ENCODE peak calls at places on chromosomes 11 and 22, in seven cellular contexts. One of them, this sample, is unnamed.
A peak's percentile ranks its signal among the peaks of the same experiment; 100 is the strongest.

GRCh38 chr11:123718075-123718868 is 23.2 kb downstream of the ZNF202 start:
- DNase-seq in iris pigment epithelial cell: no peak
- DNase-seq in activated T-helper 1 cell treated with anti-CD3 and anti-CD28 coated beads, Interleukin-12 subunit alpha, Interleukin-12 subunit beta, Interleukin-2, Interleukin-4 antibody, amounts not matched to agents 30 ng/mL and 10 ng/mL and 1 ng/mL, durations not matched to agents 14 hours and 24 hours and 36 hours: no peak
- DNase-seq in stimulated activated CD4-positive, alpha-beta T cell treated with anti-CD3 and anti-CD28 coated beads, Interleukin-1b, Interleukin-23, amount 100 ng/mL, for 24 hours: no peak
- DNase-seq in kidney tubule cell: no peak
- DNase-seq in activated T-cell treated with anti-CD3 and anti-CD28 coated beads, Interleukin-2, amount 50 U/mL, for 24 hours: no peak
- DNase-seq in adipocyte: no peak
- DNase-seq in this sample: no peak

GRCh38 chr11:72003776-72004171 is 5.1 kb downstream of the IL18BP start:
- DNase-seq in kidney tubule cell: no peak
- DNase-seq in activated T-cell treated with anti-CD3 and anti-CD28 coated beads, Interleukin-2, amount 50 U/mL, for 24 hours: no peak
- DNase-seq in iris pigment epithelial cell: no peak
- DNase-seq in activated T-helper 1 cell treated with anti-CD3 and anti-CD28 coated beads, Interleukin-12 subunit alpha, Interleukin-12 subunit beta, Interleukin-2, Interleukin-4 antibody, amounts not matched to agents 30 ng/mL and 10 ng/mL and 1 ng/mL, durations not matched to agents 14 hours and 24 hours and 36 hours: no peak
- DNase-seq in stimulated activated CD4-positive, alpha-beta T cell treated with anti-CD3 and anti-CD28 coated beads, Interleukin-1b, Interleukin-23, amount 100 ng/mL, for 24 hours: no peak
- DNase-seq in adipocyte: no peak
- DNase-seq in this sample: no peak

GRCh38 chr11:68469122-68469521 is 8.6 kb downstream of the PPP6R3 start:
- DNase-seq in kidney tubule cell: no peak
- DNase-seq in adipocyte: peak; percentile 13
- DNase-seq in activated T-helper 1 cell treated with anti-CD3 and anti-CD28 coated beads, Interleukin-12 subunit alpha, Interleukin-12 subunit beta, Interleukin-2, Interleukin-4 antibody, amounts not matched to agents 30 ng/mL and 10 ng/mL and 1 ng/mL, durations not matched to agents 14 hours and 24 hours and 36 hours: no peak
- DNase-seq in iris pigment epithelial cell: peak; percentile 53
- DNase-seq in stimulated activated CD4-positive, alpha-beta T cell treated with anti-CD3 and anti-CD28 coated beads, Interleukin-1b, Interleukin-23, amount 100 ng/mL, for 24 hours: no peak
- DNase-seq in activated T-cell treated with anti-CD3 and anti-CD28 coated beads, Interleukin-2, amount 50 U/mL, for 24 hours: no peak
- DNase-seq in this sample: no peak

GRCh38 chr22:37126882-37127281 is 17.4 kb upstream of the TMPRSS6 start:
- DNase-seq in activated T-cell treated with anti-CD3 and anti-CD28 coated beads, Interleukin-2, amount 50 U/mL, for 24 hours: no peak
- DNase-seq in kidney tubule cell: no peak
- DNase-seq in stimulated activated CD4-positive, alpha-beta T cell treated with anti-CD3 and anti-CD28 coated beads, Interleukin-1b, Interleukin-23, amount 100 ng/mL, for 24 hours: no peak
- DNase-seq in activated T-helper 1 cell treated with anti-CD3 and anti-CD28 coated beads, Interleukin-12 subunit alpha, Interleukin-12 subunit beta, Interleukin-2, Interleukin-4 antibody, amounts not matched to agents 30 ng/mL and 10 ng/mL and 1 ng/mL, durations not matched to agents 14 hours and 24 hours and 36 hours: no peak
- DNase-seq in iris pigment epithelial cell: no peak
- DNase-seq in adipocyte: no peak
- DNase-seq in this sample: no peak

GRCh38 chr11:104795511-104796213 is 102.6 kb downstream of the CASP12 start:
- DNase-seq in iris pigment epithelial cell: no peak
- DNase-seq in activated T-cell treated with anti-CD3 and anti-CD28 coated beads, Interleukin-2, amount 50 U/mL, for 24 hours: no peak
- DNase-seq in kidney tubule cell: no peak
- DNase-seq in activated T-helper 1 cell treated with anti-CD3 and anti-CD28 coated beads, Interleukin-12 subunit alpha, Interleukin-12 subunit beta, Interleukin-2, Interleukin-4 antibody, amounts not matched to agents 30 ng/mL and 10 ng/mL and 1 ng/mL, durations not matched to agents 14 hours and 24 hours and 36 hours: no peak
- DNase-seq in stimulated activated CD4-positive, alpha-beta T cell treated with anti-CD3 and anti-CD28 coated beads, Interleukin-1b, Interleukin-23, amount 100 ng/mL, for 24 hours: no peak
- DNase-seq in adipocyte: no peak
- DNase-seq in this sample: no peak

GRCh38 chr11:93585758-93586157 is 42.6 kb upstream of the SMCO4 start:
- DNase-seq in iris pigment epithelial cell: peak; percentile 95
- DNase-seq in adipocyte: peak; percentile 49
- DNase-seq in kidney tubule cell: peak; percentile 76
- DNase-seq in activated T-cell treated with anti-CD3 and anti-CD28 coated beads, Interleukin-2, amount 50 U/mL, for 24 hours: no peak
- DNase-seq in stimulated activated CD4-positive, alpha-beta T cell treated with anti-CD3 and anti-CD28 coated beads, Interleukin-1b, Interleukin-23, amount 100 ng/mL, for 24 hours: no peak
- DNase-seq in activated T-helper 1 cell treated with anti-CD3 and anti-CD28 coated beads, Interleukin-12 subunit alpha, Interleukin-12 subunit beta, Interleukin-2, Interleukin-4 antibody, amounts not matched to agents 30 ng/mL and 10 ng/mL and 1 ng/mL, durations not matched to agents 14 hours and 24 hours and 36 hours: no peak
- DNase-seq in this sample: peak; percentile 38

GRCh38 chr11:126109941-126110731 is 47.5 kb upstream of the CDON start:
- DNase-seq in adipocyte: peak; percentile 49
- DNase-seq in stimulated activated CD4-positive, alpha-beta T cell treated with anti-CD3 and anti-CD28 coated beads, Interleukin-1b, Interleukin-23, amount 100 ng/mL, for 24 hours: no peak
- DNase-seq in iris pigment epithelial cell: peak; percentile 24
- DNase-seq in kidney tubule cell: peak; percentile 69
- DNase-seq in activated T-helper 1 cell treated with anti-CD3 and anti-CD28 coated beads, Interleukin-12 subunit alpha, Interleukin-12 subunit beta, Interleukin-2, Interleukin-4 antibody, amounts not matched to agents 30 ng/mL and 10 ng/mL and 1 ng/mL, durations not matched to agents 14 hours and 24 hours and 36 hours: no peak
- DNase-seq in activated T-cell treated with anti-CD3 and anti-CD28 coated beads, Interleukin-2, amount 50 U/mL, for 24 hours: no peak
- DNase-seq in this sample: no peak

GRCh38 chr11:23554002-23554401 is 693.7 kb upstream of the CCDC179 start:
- DNase-seq in kidney tubule cell: peak; percentile 5
- DNase-seq in adipocyte: no peak
- DNase-seq in stimulated activated CD4-positive, alpha-beta T cell treated with anti-CD3 and anti-CD28 coated beads, Interleukin-1b, Interleukin-23, amount 100 ng/mL, for 24 hours: no peak
- DNase-seq in activated T-helper 1 cell treated with anti-CD3 and anti-CD28 coated beads, Interleukin-12 subunit alpha, Interleukin-12 subunit beta, Interleukin-2, Interleukin-4 antibody, amounts not matched to agents 30 ng/mL and 10 ng/mL and 1 ng/mL, durations not matched to agents 14 hours and 24 hours and 36 hours: no peak
- DNase-seq in activated T-cell treated with anti-CD3 and anti-CD28 coated beads, Interleukin-2, amount 50 U/mL, for 24 hours: no peak
- DNase-seq in iris pigment epithelial cell: no peak
- DNase-seq in this sample: no peak

GRCh38 chr11:101127699-101128570 is 1.7 kb downstream of the PGR start:
- DNase-seq in activated T-cell treated with anti-CD3 and anti-CD28 coated beads, Interleukin-2, amount 50 U/mL, for 24 hours: peak; percentile 20
- DNase-seq in kidney tubule cell: no peak
- DNase-seq in adipocyte: peak; percentile 9
- DNase-seq in activated T-helper 1 cell treated with anti-CD3 and anti-CD28 coated beads, Interleukin-12 subunit alpha, Interleukin-12 subunit beta, Interleukin-2, Interleukin-4 antibody, amounts not matched to agents 30 ng/mL and 10 ng/mL and 1 ng/mL, durations not matched to agents 14 hours and 24 hours and 36 hours: no peak
- DNase-seq in stimulated activated CD4-positive, alpha-beta T cell treated with anti-CD3 and anti-CD28 coated beads, Interleukin-1b, Interleukin-23, amount 100 ng/mL, for 24 hours: no peak
- DNase-seq in iris pigment epithelial cell: no peak
- DNase-seq in this sample: no peak

GRCh38 chr11:47259178-47259977 is 1.6 kb downstream of the NR1H3 start:
- DNase-seq in activated T-cell treated with anti-CD3 and anti-CD28 coated beads, Interleukin-2, amount 50 U/mL, for 24 hours: peak; percentile 63
- DNase-seq in activated T-helper 1 cell treated with anti-CD3 and anti-CD28 coated beads, Interleukin-12 subunit alpha, Interleukin-12 subunit beta, Interleukin-2, Interleukin-4 antibody, amounts not matched to agents 30 ng/mL and 10 ng/mL and 1 ng/mL, durations not matched to agents 14 hours and 24 hours and 36 hours: no peak
- DNase-seq in kidney tubule cell: peak; percentile 37
- DNase-seq in adipocyte: peak; percentile 44
- DNase-seq in iris pigment epithelial cell: no peak
- DNase-seq in stimulated activated CD4-positive, alpha-beta T cell treated with anti-CD3 and anti-CD28 coated beads, Interleukin-1b, Interleukin-23, amount 100 ng/mL, for 24 hours: no peak
- DNase-seq in this sample: no peak

GRCh38 chr11:128845334-128845780 is 21.7 kb downstream of the KCNJ1 start:
- DNase-seq in kidney tubule cell: no peak
- DNase-seq in activated T-cell treated with anti-CD3 and anti-CD28 coated beads, Interleukin-2, amount 50 U/mL, for 24 hours: no peak
- DNase-seq in adipocyte: no peak
- DNase-seq in stimulated activated CD4-positive, alpha-beta T cell treated with anti-CD3 and anti-CD28 coated beads, Interleukin-1b, Interleukin-23, amount 100 ng/mL, for 24 hours: no peak
- DNase-seq in iris pigment epithelial cell: no peak
- DNase-seq in activated T-helper 1 cell treated with anti-CD3 and anti-CD28 coated beads, Interleukin-12 subunit alpha, Interleukin-12 subunit beta, Interleukin-2, Interleukin-4 antibody, amounts not matched to agents 30 ng/mL and 10 ng/mL and 1 ng/mL, durations not matched to agents 14 hours and 24 hours and 36 hours: no peak
- DNase-seq in this sample: no peak

GRCh38 chr22:45996241-45997076 is 19.5 kb upstream of the WNT7B start:
- DNase-seq in stimulated activated CD4-positive, alpha-beta T cell treated with anti-CD3 and anti-CD28 coated beads, Interleukin-1b, Interleukin-23, amount 100 ng/mL, for 24 hours: no peak
- DNase-seq in kidney tubule cell: peak; percentile 87
- DNase-seq in iris pigment epithelial cell: peak; percentile 70
- DNase-seq in adipocyte: peak; percentile 59
- DNase-seq in activated T-helper 1 cell treated with anti-CD3 and anti-CD28 coated beads, Interleukin-12 subunit alpha, Interleukin-12 subunit beta, Interleukin-2, Interleukin-4 antibody, amounts not matched to agents 30 ng/mL and 10 ng/mL and 1 ng/mL, durations not matched to agents 14 hours and 24 hours and 36 hours: no peak
- DNase-seq in activated T-cell treated with anti-CD3 and anti-CD28 coated beads, Interleukin-2, amount 50 U/mL, for 24 hours: no peak
- DNase-seq in this sample: peak; percentile 61

GRCh38 chr11:118892515-118892914 is 8.8 kb downstream of the CXCR5 start:
- DNase-seq in adipocyte: no peak
- DNase-seq in iris pigment epithelial cell: no peak
- DNase-seq in activated T-helper 1 cell treated with anti-CD3 and anti-CD28 coated beads, Interleukin-12 subunit alpha, Interleukin-12 subunit beta, Interleukin-2, Interleukin-4 antibody, amounts not matched to agents 30 ng/mL and 10 ng/mL and 1 ng/mL, durations not matched to agents 14 hours and 24 hours and 36 hours: no peak
- DNase-seq in kidney tubule cell: no peak
- DNase-seq in activated T-cell treated with anti-CD3 and anti-CD28 coated beads, Interleukin-2, amount 50 U/mL, for 24 hours: peak; percentile 57
- DNase-seq in stimulated activated CD4-positive, alpha-beta T cell treated with anti-CD3 and anti-CD28 coated beads, Interleukin-1b, Interleukin-23, amount 100 ng/mL, for 24 hours: no peak
- DNase-seq in this sample: no peak

GRCh38 chr11:123305601-123306000 is 110.6 kb upstream of the CLMP start:
- DNase-seq in stimulated activated CD4-positive, alpha-beta T cell treated with anti-CD3 and anti-CD28 coated beads, Interleukin-1b, Interleukin-23, amount 100 ng/mL, for 24 hours: no peak
- DNase-seq in iris pigment epithelial cell: no peak
- DNase-seq in kidney tubule cell: no peak
- DNase-seq in activated T-helper 1 cell treated with anti-CD3 and anti-CD28 coated beads, Interleukin-12 subunit alpha, Interleukin-12 subunit beta, Interleukin-2, Interleukin-4 antibody, amounts not matched to agents 30 ng/mL and 10 ng/mL and 1 ng/mL, durations not matched to agents 14 hours and 24 hours and 36 hours: no peak
- DNase-seq in adipocyte: no peak
- DNase-seq in activated T-cell treated with anti-CD3 and anti-CD28 coated beads, Interleukin-2, amount 50 U/mL, for 24 hours: no peak
- DNase-seq in this sample: no peak

GRCh38 chr11:57763568-57763967 is 2.0 kb downstream of the CTNND1 start:
- DNase-seq in kidney tubule cell: peak; percentile 52
- DNase-seq in stimulated activated CD4-positive, alpha-beta T cell treated with anti-CD3 and anti-CD28 coated beads, Interleukin-1b, Interleukin-23, amount 100 ng/mL, for 24 hours: no peak
- DNase-seq in activated T-helper 1 cell treated with anti-CD3 and anti-CD28 coated beads, Interleukin-12 subunit alpha, Interleukin-12 subunit beta, Interleukin-2, Interleukin-4 antibody, amounts not matched to agents 30 ng/mL and 10 ng/mL and 1 ng/mL, durations not matched to agents 14 hours and 24 hours and 36 hours: no peak
- DNase-seq in iris pigment epithelial cell: peak; percentile 66
- DNase-seq in activated T-cell treated with anti-CD3 and anti-CD28 coated beads, Interleukin-2, amount 50 U/mL, for 24 hours: no peak
- DNase-seq in adipocyte: peak; percentile 74
- DNase-seq in this sample: no peak

GRCh38 chr11:68845351-68846002 is 3.8 kb upstream of the CPT1A start:
- DNase-seq in stimulated activated CD4-positive, alpha-beta T cell treated with anti-CD3 and anti-CD28 coated beads, Interleukin-1b, Interleukin-23, amount 100 ng/mL, for 24 hours: no peak
- DNase-seq in kidney tubule cell: no peak
- DNase-seq in activated T-helper 1 cell treated with anti-CD3 and anti-CD28 coated beads, Interleukin-12 subunit alpha, Interleukin-12 subunit beta, Interleukin-2, Interleukin-4 antibody, amounts not matched to agents 30 ng/mL and 10 ng/mL and 1 ng/mL, durations not matched to agents 14 hours and 24 hours and 36 hours: no peak
- DNase-seq in iris pigment epithelial cell: no peak
- DNase-seq in activated T-cell treated with anti-CD3 and anti-CD28 coated beads, Interleukin-2, amount 50 U/mL, for 24 hours: no peak
- DNase-seq in adipocyte: no peak
- DNase-seq in this sample: no peak

GRCh38 chr22:42229455-42230149 is 40.9 kb downstream of the TCF20 start:
- DNase-seq in adipocyte: peak; percentile 4
- DNase-seq in iris pigment epithelial cell: peak; percentile 60
- DNase-seq in kidney tubule cell: no peak
- DNase-seq in stimulated activated CD4-positive, alpha-beta T cell treated with anti-CD3 and anti-CD28 coated beads, Interleukin-1b, Interleukin-23, amount 100 ng/mL, for 24 hours: no peak
- DNase-seq in activated T-cell treated with anti-CD3 and anti-CD28 coated beads, Interleukin-2, amount 50 U/mL, for 24 hours: no peak
- DNase-seq in activated T-helper 1 cell treated with anti-CD3 and anti-CD28 coated beads, Interleukin-12 subunit alpha, Interleukin-12 subunit beta, Interleukin-2, Interleukin-4 antibody, amounts not matched to agents 30 ng/mL and 10 ng/mL and 1 ng/mL, durations not matched to agents 14 hours and 24 hours and 36 hours: no peak
- DNase-seq in this sample: peak; percentile 7

GRCh38 chr22:22422629-22423112 is 85.9 kb downstream of the ZNF280B start:
- DNase-seq in activated T-cell treated with anti-CD3 and anti-CD28 coated beads, Interleukin-2, amount 50 U/mL, for 24 hours: peak; percentile 73
- DNase-seq in kidney tubule cell: peak; percentile 73
- DNase-seq in adipocyte: peak; percentile 60
- DNase-seq in stimulated activated CD4-positive, alpha-beta T cell treated with anti-CD3 and anti-CD28 coated beads, Interleukin-1b, Interleukin-23, amount 100 ng/mL, for 24 hours: peak; percentile 52
- DNase-seq in iris pigment epithelial cell: peak; percentile 65
- DNase-seq in activated T-helper 1 cell treated with anti-CD3 and anti-CD28 coated beads, Interleukin-12 subunit alpha, Interleukin-12 subunit beta, Interleukin-2, Interleukin-4 antibody, amounts not matched to agents 30 ng/mL and 10 ng/mL and 1 ng/mL, durations not matched to agents 14 hours and 24 hours and 36 hours: peak; percentile 46
- DNase-seq in this sample: peak; percentile 13

GRCh38 chr11:34405079-34405858 is 33.5 kb upstream of the CAT start:
- DNase-seq in adipocyte: no peak
- DNase-seq in iris pigment epithelial cell: peak; percentile 11
- DNase-seq in stimulated activated CD4-positive, alpha-beta T cell treated with anti-CD3 and anti-CD28 coated beads, Interleukin-1b, Interleukin-23, amount 100 ng/mL, for 24 hours: no peak
- DNase-seq in activated T-helper 1 cell treated with anti-CD3 and anti-CD28 coated beads, Interleukin-12 subunit alpha, Interleukin-12 subunit beta, Interleukin-2, Interleukin-4 antibody, amounts not matched to agents 30 ng/mL and 10 ng/mL and 1 ng/mL, durations not matched to agents 14 hours and 24 hours and 36 hours: no peak
- DNase-seq in kidney tubule cell: peak; percentile 22
- DNase-seq in activated T-cell treated with anti-CD3 and anti-CD28 coated beads, Interleukin-2, amount 50 U/mL, for 24 hours: no peak
- DNase-seq in this sample: no peak

GRCh38 chr22:19959043-19959586 is 17.5 kb upstream of the TXNRD2 start:
- DNase-seq in stimulated activated CD4-positive, alpha-beta T cell treated with anti-CD3 and anti-CD28 coated beads, Interleukin-1b, Interleukin-23, amount 100 ng/mL, for 24 hours: no peak
- DNase-seq in kidney tubule cell: peak; percentile 82
- DNase-seq in adipocyte: peak; percentile 52
- DNase-seq in activated T-helper 1 cell treated with anti-CD3 and anti-CD28 coated beads, Interleukin-12 subunit alpha, Interleukin-12 subunit beta, Interleukin-2, Interleukin-4 antibody, amounts not matched to agents 30 ng/mL and 10 ng/mL and 1 ng/mL, durations not matched to agents 14 hours and 24 hours and 36 hours: no peak
- DNase-seq in iris pigment epithelial cell: peak; percentile 66
- DNase-seq in activated T-cell treated with anti-CD3 and anti-CD28 coated beads, Interleukin-2, amount 50 U/mL, for 24 hours: no peak
- DNase-seq in this sample: no peak

GRCh38 chr22:46737976-46738641 is at the start of gene CERK:
- DNase-seq in adipocyte: peak; percentile 92
- DNase-seq in iris pigment epithelial cell: peak; percentile 47
- DNase-seq in kidney tubule cell: peak; percentile 63
- DNase-seq in activated T-cell treated with anti-CD3 and anti-CD28 coated beads, Interleukin-2, amount 50 U/mL, for 24 hours: peak; percentile 80
- DNase-seq in activated T-helper 1 cell treated with anti-CD3 and anti-CD28 coated beads, Interleukin-12 subunit alpha, Interleukin-12 subunit beta, Interleukin-2, Interleukin-4 antibody, amounts not matched to agents 30 ng/mL and 10 ng/mL and 1 ng/mL, durations not matched to agents 14 hours and 24 hours and 36 hours: peak; percentile 68
- DNase-seq in stimulated activated CD4-positive, alpha-beta T cell treated with anti-CD3 and anti-CD28 coated beads, Interleukin-1b, Interleukin-23, amount 100 ng/mL, for 24 hours: no peak
- DNase-seq in this sample: peak; percentile 32

This sample was measured in GM04504.